ENCODE peak calls at places on chromosomes 4 and X, in four cellular contexts. Q is coronary artery; I is activated CD4-positive, alpha-beta T cell treated with anti-CD3 and anti-CD28 coated beads for 36 hours; R is H1. D is an unnamed sample.

GRCh38 chr4:74930166-74930565 is 2.8 kb upstream of the PARM1 start:
- DNase-seq in Q (no peak), I (no peak), R (no peak), D (no peak)

GRCh38 chr4:102734591-102735385 is 26.0 kb downstream of the MANBA start:
- DNase-seq in Q (no peak), I (peak), R (no peak), D (no peak)

GRCh38 chr4:57159866-57160265 is 49.7 kb upstream of the IGFBP7 start:
- DNase-seq in Q (no peak), I (no peak), R (no peak), D (no peak)

GRCh38 chr4:189845145-189845846 is 95.4 kb upstream of the FRG1 start:
- DNase-seq in Q (no peak), I (no peak), R (no peak), D (no peak)

GRCh38 chrX:2500681-2501151 is at the start of the genes DHRSX and ZBED1:
- DNase-seq in Q (peak), I (peak), R (peak), D (no peak)

GRCh38 chrX:25020391-25021131 is 4.8 kb upstream of the ARX start:
- DNase-seq in Q (no peak), I (peak), R (peak), D (no peak)

GRCh38 chr4:184587746-184588145 is 61.5 kb downstream of the CASP3 start:
- DNase-seq in Q (no peak), I (no peak), R (no peak), D (no peak)

GRCh38 chrX:75603833-75604232 is 81.0 kb upstream of the ZDHHC15 start:
- DNase-seq in Q (no peak), I (no peak), R (no peak), D (no peak)

GRCh38 chr4:62901101-62901500 is 1508.1 kb downstream of the TECRL start:
- DNase-seq in Q (no peak), I (no peak), R (no peak), D (no peak)

GRCh38 chr4:123390846-123391456 is 5.6 kb upstream of the SPRY1 start:
- DNase-seq in Q (no peak), I (no peak), R (no peak), D (no peak)

GRCh38 chr4:4711902-4712301 is 147.6 kb upstream of the MSX1 start:
- DNase-seq in Q (no peak), I (no peak), R (no peak), D (no peak)

GRCh38 chr4:146458594-146458993 is 63.1 kb downstream of the SLC10A7 start:
- DNase-seq in Q (no peak), I (no peak), R (no peak), D (no peak)

GRCh38 chrX:26511621-26512363 is 295.8 kb downstream of the MAGEB5 start:
- DNase-seq in Q (no peak), I (no peak), R (no peak), D (no peak)

GRCh38 chrX:70613295-70613694 is 168.7 kb downstream of the DLG3 start:
- DNase-seq in Q (no peak), I (no peak), R (no peak), D (no peak)

GRCh38 chr4:4941741-4942140 is 77.5 kb downstream of the CYTL1 start:
- DNase-seq in Q (no peak), I (no peak), R (no peak), D (no peak)

GRCh38 chr4:83219344-83219990 is 65.1 kb downstream of the COQ2 start:
- DNase-seq in Q (no peak), I (peak), R (no peak), D (no peak)

GRCh38 chr4:121842862-121843261 is 19.2 kb upstream of the CCNA2 start:
- DNase-seq in Q (no peak), I (no peak), R (no peak), D (no peak)

GRCh38 chr4:41514765-41515481 is 23.0 kb upstream of the LIMCH1 start:
- DNase-seq in Q (no peak), I (no peak), R (no peak), D (no peak)

GRCh38 chr4:32133141-32133540 is 1413.0 kb downstream of the PCDH7 start:
- DNase-seq in Q (no peak), I (no peak), R (no peak), D (no peak)

GRCh38 chr4:152033621-152034020 is 272.8 kb upstream of the GATB start:
- DNase-seq in Q (peak), I (no peak), R (no peak), D (no peak)

GRCh38 chr4:119738901-119739300 is 110.3 kb upstream of the PDE5A start:
- DNase-seq in Q (no peak), I (no peak), R (no peak), D (no peak)

GRCh38 chr4:65046496-65047101 is 623.7 kb downstream of the EPHA5 start:
- DNase-seq in Q (no peak), I (no peak), R (no peak), D (no peak)

GRCh38 chrX:9864011-9864410 is 77.8 kb downstream of the SHROOM2 start:
- DNase-seq in Q (no peak), I (no peak), R (no peak), D (no peak)

D was measured in iPS DF 19.7.